ENCODE peak calls at places on chromosomes 4 and X, in five cellular contexts. One of them, this sample, is unnamed.

GRCh38 chrX:31099536-31100090 is 27.8 kb upstream of the FTHL17 start:
- DNase-seq in activated T-cell treated with anti-CD3 and anti-CD28 coated beads for 1 hour: no peak
- DNase-seq in NCI-H345: no peak
- DNase-seq in T-helper 2 cell: no peak
- DNase-seq in NCI-H1694 treated with DMSO at 0.1 percent for 48 hours: no peak
- DNase-seq in this sample: no peak

GRCh38 chr4:3243066-3243775 is 5.7 kb upstream of the MSANTD1 start:
- DNase-seq in T-helper 2 cell: no peak
- DNase-seq in NCI-H345: no peak
- DNase-seq in activated T-cell treated with anti-CD3 and anti-CD28 coated beads for 1 hour: no peak
- DNase-seq in NCI-H1694 treated with DMSO at 0.1 percent for 48 hours: no peak
- DNase-seq in this sample: no peak

GRCh38 chrX:10761447-10761846 is 141.1 kb upstream of the MID1 start:
- DNase-seq in NCI-H345: peak; percentile 32
- DNase-seq in activated T-cell treated with anti-CD3 and anti-CD28 coated beads for 1 hour: no peak
- DNase-seq in NCI-H1694 treated with DMSO at 0.1 percent for 48 hours: no peak
- DNase-seq in T-helper 2 cell: no peak
- DNase-seq in this sample: no peak

GRCh38 chr4:26525136-26525535 is 34.9 kb upstream of the CCKAR start:
- DNase-seq in activated T-cell treated with anti-CD3 and anti-CD28 coated beads for 1 hour: no peak
- DNase-seq in NCI-H345: no peak
- DNase-seq in T-helper 2 cell: no peak
- DNase-seq in NCI-H1694 treated with DMSO at 0.1 percent for 48 hours: no peak
- DNase-seq in this sample: no peak

GRCh38 chrX:9610774-9611392 is 146.0 kb downstream of the TBL1X start:
- DNase-seq in NCI-H1694 treated with DMSO at 0.1 percent for 48 hours: no peak
- DNase-seq in T-helper 2 cell: no peak
- DNase-seq in activated T-cell treated with anti-CD3 and anti-CD28 coated beads for 1 hour: no peak
- DNase-seq in NCI-H345: no peak
- DNase-seq in this sample: peak; percentile 54

GRCh38 chr4:179307297-179308136 is 1865.3 kb upstream of the AGA start:
- DNase-seq in NCI-H1694 treated with DMSO at 0.1 percent for 48 hours: no peak
- DNase-seq in activated T-cell treated with anti-CD3 and anti-CD28 coated beads for 1 hour: no peak
- DNase-seq in NCI-H345: peak; percentile 0
- DNase-seq in T-helper 2 cell: no peak
- DNase-seq in this sample: no peak

GRCh38 chr4:175054980-175055379 is 136.8 kb downstream of the ADAM29 start:
- DNase-seq in activated T-cell treated with anti-CD3 and anti-CD28 coated beads for 1 hour: no peak
- DNase-seq in NCI-H1694 treated with DMSO at 0.1 percent for 48 hours: no peak
- DNase-seq in T-helper 2 cell: no peak
- DNase-seq in NCI-H345: peak; percentile 53
- DNase-seq in this sample: peak; percentile 55

GRCh38 chr4:139246166-139246565 is 33.9 kb downstream of the MGARP start:
- DNase-seq in T-helper 2 cell: no peak
- DNase-seq in NCI-H1694 treated with DMSO at 0.1 percent for 48 hours: no peak
- DNase-seq in activated T-cell treated with anti-CD3 and anti-CD28 coated beads for 1 hour: no peak
- DNase-seq in NCI-H345: no peak
- DNase-seq in this sample: no peak

GRCh38 chr4:89954906-89955305 is 60.3 kb downstream of the MMRN1 start:
- DNase-seq in T-helper 2 cell: no peak
- DNase-seq in NCI-H345: no peak
- DNase-seq in NCI-H1694 treated with DMSO at 0.1 percent for 48 hours: no peak
- DNase-seq in activated T-cell treated with anti-CD3 and anti-CD28 coated beads for 1 hour: no peak
- DNase-seq in this sample: no peak

GRCh38 chr4:103996059-103996458 is 276.3 kb upstream of the TACR3 start:
- DNase-seq in T-helper 2 cell: no peak
- DNase-seq in NCI-H1694 treated with DMSO at 0.1 percent for 48 hours: peak; percentile 68
- DNase-seq in NCI-H345: peak; percentile 2
- DNase-seq in activated T-cell treated with anti-CD3 and anti-CD28 coated beads for 1 hour: no peak
- DNase-seq in this sample: peak; percentile 3

GRCh38 chrX:13598877-13599276 is 29.5 kb downstream of the EGFL6 start:
- DNase-seq in NCI-H345: no peak
- DNase-seq in activated T-cell treated with anti-CD3 and anti-CD28 coated beads for 1 hour: no peak
- DNase-seq in NCI-H1694 treated with DMSO at 0.1 percent for 48 hours: no peak
- DNase-seq in T-helper 2 cell: no peak
- DNase-seq in this sample: no peak

GRCh38 chrX:153642313-153642654 is 4.7 kb upstream of the DUSP9 start:
- DNase-seq in NCI-H345: no peak
- DNase-seq in T-helper 2 cell: no peak
- DNase-seq in activated T-cell treated with anti-CD3 and anti-CD28 coated beads for 1 hour: no peak
- DNase-seq in NCI-H1694 treated with DMSO at 0.1 percent for 48 hours: no peak
- DNase-seq in this sample: no peak

GRCh38 chr4:48698029-48698901 is 81.8 kb downstream of the FRYL start:
- DNase-seq in activated T-cell treated with anti-CD3 and anti-CD28 coated beads for 1 hour: no peak
- DNase-seq in NCI-H345: no peak
- DNase-seq in T-helper 2 cell: no peak
- DNase-seq in NCI-H1694 treated with DMSO at 0.1 percent for 48 hours: no peak
- DNase-seq in this sample: no peak

GRCh38 chr4:32455231-32455630 is 1735.1 kb downstream of the PCDH7 start:
- DNase-seq in NCI-H345: no peak
- DNase-seq in activated T-cell treated with anti-CD3 and anti-CD28 coated beads for 1 hour: no peak
- DNase-seq in T-helper 2 cell: no peak
- DNase-seq in NCI-H1694 treated with DMSO at 0.1 percent for 48 hours: no peak
- DNase-seq in this sample: no peak

GRCh38 chrX:115894087-115894486 is 276.5 kb upstream of the AGTR2 start:
- DNase-seq in NCI-H345: no peak
- DNase-seq in T-helper 2 cell: no peak
- DNase-seq in NCI-H1694 treated with DMSO at 0.1 percent for 48 hours: peak; percentile 81
- DNase-seq in activated T-cell treated with anti-CD3 and anti-CD28 coated beads for 1 hour: no peak
- DNase-seq in this sample: peak; percentile 69

GRCh38 chrX:70970482-70970999 is 39.6 kb upstream of the SLC7A3 start:
- DNase-seq in T-helper 2 cell: no peak
- DNase-seq in NCI-H345: no peak
- DNase-seq in activated T-cell treated with anti-CD3 and anti-CD28 coated beads for 1 hour: no peak
- DNase-seq in NCI-H1694 treated with DMSO at 0.1 percent for 48 hours: peak; percentile 1
- DNase-seq in this sample: no peak

GRCh38 chr4:144699565-144699964 is 53.6 kb downstream of the HHIP start:
- DNase-seq in T-helper 2 cell: no peak
- DNase-seq in NCI-H1694 treated with DMSO at 0.1 percent for 48 hours: no peak
- DNase-seq in NCI-H345: no peak
- DNase-seq in activated T-cell treated with anti-CD3 and anti-CD28 coated beads for 1 hour: no peak
- DNase-seq in this sample: no peak

GRCh38 chrX:28651186-28651585 is 63.9 kb downstream of the IL1RAPL1 start:
- DNase-seq in NCI-H345: no peak
- DNase-seq in T-helper 2 cell: no peak
- DNase-seq in NCI-H1694 treated with DMSO at 0.1 percent for 48 hours: no peak
- DNase-seq in activated T-cell treated with anti-CD3 and anti-CD28 coated beads for 1 hour: no peak
- DNase-seq in this sample: no peak

This sample was measured in NCI-H1092 treated with DMSO at 0.1 percent for 48 hours.